ENCODE peak calls at places on chromosomes 3 and 15, in eight cellular contexts. One of them, this sample, is unnamed.

GRCh38 chr15:82995938-82996337 is 9.9 kb downstream of the RAMAC start:
- DNase-seq in PC-9: no peak
- DNase-seq in CD14-positive monocyte: no peak
- DNase-seq in AG04450: no peak
- DNase-seq in endothelial cell of umbilical vein: no peak
- DNase-seq in GM12865: no peak
- DNase-seq in nephron progenitor cell: no peak
- DNase-seq in AG09319: no peak
- DNase-seq in this sample: no peak

GRCh38 chr3:66353039-66353438 is 132.2 kb downstream of the SLC25A26 start:
- DNase-seq in endothelial cell of umbilical vein: no peak
- DNase-seq in PC-9: no peak
- DNase-seq in nephron progenitor cell: no peak
- DNase-seq in AG04450: no peak
- DNase-seq in CD14-positive monocyte: no peak
- DNase-seq in GM12865: no peak
- DNase-seq in AG09319: no peak
- DNase-seq in this sample: no peak

GRCh38 chr3:18405141-18405540 is 20.0 kb downstream of the SATB1 start:
- DNase-seq in CD14-positive monocyte: no peak
- DNase-seq in endothelial cell of umbilical vein: no peak
- DNase-seq in nephron progenitor cell: no peak
- DNase-seq in PC-9: no peak
- DNase-seq in AG09319: no peak
- DNase-seq in AG04450: no peak
- DNase-seq in GM12865: no peak
- DNase-seq in this sample: no peak

GRCh38 chr3:176141837-176142236 is 1055.4 kb downstream of the TBL1XR1 start:
- DNase-seq in endothelial cell of umbilical vein: no peak
- DNase-seq in nephron progenitor cell: no peak
- DNase-seq in CD14-positive monocyte: no peak
- DNase-seq in AG09319: no peak
- DNase-seq in AG04450: no peak
- DNase-seq in GM12865: no peak
- DNase-seq in PC-9: no peak
- DNase-seq in this sample: no peak

GRCh38 chr15:59330649-59331048 is 42.0 kb downstream of the MYO1E start:
- DNase-seq in GM12865: no peak
- DNase-seq in nephron progenitor cell: no peak
- DNase-seq in CD14-positive monocyte: no peak
- DNase-seq in AG04450: no peak
- DNase-seq in endothelial cell of umbilical vein: no peak
- DNase-seq in AG09319: no peak
- DNase-seq in PC-9: no peak
- DNase-seq in this sample: no peak

GRCh38 chr15:65903296-65904073 is 34.2 kb downstream of the RAB11A start:
- DNase-seq in AG04450: no peak
- DNase-seq in GM12865: no peak
- DNase-seq in AG09319: no peak
- DNase-seq in endothelial cell of umbilical vein: no peak
- DNase-seq in PC-9: no peak
- DNase-seq in nephron progenitor cell: no peak
- DNase-seq in CD14-positive monocyte: no peak
- DNase-seq in this sample: peak

GRCh38 chr3:31102196-31102879 is 207.9 kb upstream of the GADL1 start:
- DNase-seq in GM12865: no peak
- DNase-seq in PC-9: no peak
- DNase-seq in AG09319: no peak
- DNase-seq in nephron progenitor cell: no peak
- DNase-seq in CD14-positive monocyte: no peak
- DNase-seq in endothelial cell of umbilical vein: no peak
- DNase-seq in AG04450: no peak
- DNase-seq in this sample: no peak

GRCh38 chr3:178112134-178112533 is 424.1 kb upstream of the KCNMB2 start:
- DNase-seq in GM12865: no peak
- DNase-seq in AG04450: no peak
- DNase-seq in AG09319: no peak
- DNase-seq in PC-9: no peak
- DNase-seq in nephron progenitor cell: no peak
- DNase-seq in CD14-positive monocyte: no peak
- DNase-seq in endothelial cell of umbilical vein: no peak
- DNase-seq in this sample: no peak

GRCh38 chr15:96274698-96275097 is 55.8 kb upstream of the NR2F2 start:
- DNase-seq in GM12865: no peak
- DNase-seq in AG04450: no peak
- DNase-seq in endothelial cell of umbilical vein: peak
- DNase-seq in CD14-positive monocyte: no peak
- DNase-seq in AG09319: no peak
- DNase-seq in nephron progenitor cell: no peak
- DNase-seq in PC-9: peak
- DNase-seq in this sample: no peak

GRCh38 chr15:95325763-95326688 is 1004.5 kb upstream of the NR2F2 start:
- DNase-seq in GM12865: no peak
- DNase-seq in endothelial cell of umbilical vein: peak
- DNase-seq in AG04450: no peak
- DNase-seq in PC-9: no peak
- DNase-seq in AG09319: no peak
- DNase-seq in nephron progenitor cell: no peak
- DNase-seq in CD14-positive monocyte: no peak
- DNase-seq in this sample: peak

GRCh38 chr3:99638244-99638948 is at the start of gene COL8A1:
- DNase-seq in PC-9: no peak
- DNase-seq in CD14-positive monocyte: no peak
- DNase-seq in endothelial cell of umbilical vein: peak
- DNase-seq in nephron progenitor cell: peak
- DNase-seq in AG04450: peak
- DNase-seq in GM12865: no peak
- DNase-seq in AG09319: peak
- DNase-seq in this sample: peak

GRCh38 chr3:194367992-194368841 is 1.3 kb downstream of the LRRC15 start:
- DNase-seq in PC-9: no peak
- DNase-seq in AG04450: no peak
- DNase-seq in nephron progenitor cell: peak
- DNase-seq in endothelial cell of umbilical vein: no peak
- DNase-seq in GM12865: no peak
- DNase-seq in CD14-positive monocyte: no peak
- DNase-seq in AG09319: peak
- DNase-seq in this sample: peak

GRCh38 chr3:110243081-110243480 is 828.5 kb upstream of the NECTIN3 start:
- DNase-seq in AG04450: peak
- DNase-seq in endothelial cell of umbilical vein: no peak
- DNase-seq in GM12865: no peak
- DNase-seq in PC-9: no peak
- DNase-seq in AG09319: no peak
- DNase-seq in CD14-positive monocyte: no peak
- DNase-seq in nephron progenitor cell: no peak
- DNase-seq in this sample: peak

GRCh38 chr15:79282371-79283251 is at the start of gene ANKRD34C:
- DNase-seq in nephron progenitor cell: peak
- DNase-seq in endothelial cell of umbilical vein: no peak
- DNase-seq in PC-9: no peak
- DNase-seq in GM12865: no peak
- DNase-seq in AG09319: no peak
- DNase-seq in AG04450: no peak
- DNase-seq in CD14-positive monocyte: no peak
- DNase-seq in this sample: no peak

GRCh38 chr3:168091299-168091852 is 4.3 kb downstream of the GOLIM4 start:
- DNase-seq in AG09319: no peak
- DNase-seq in AG04450: no peak
- DNase-seq in nephron progenitor cell: no peak
- DNase-seq in CD14-positive monocyte: no peak
- DNase-seq in PC-9: no peak
- DNase-seq in GM12865: no peak
- DNase-seq in endothelial cell of umbilical vein: no peak
- DNase-seq in this sample: no peak

GRCh38 chr3:191051037-191051436 is 148.0 kb upstream of the OSTN start:
- DNase-seq in PC-9: peak
- DNase-seq in nephron progenitor cell: no peak
- DNase-seq in CD14-positive monocyte: no peak
- DNase-seq in AG04450: no peak
- DNase-seq in AG09319: no peak
- DNase-seq in endothelial cell of umbilical vein: peak
- DNase-seq in GM12865: peak
- DNase-seq in this sample: peak

GRCh38 chr3:105837143-105837740 is 31.6 kb downstream of the CBLB start:
- DNase-seq in GM12865: peak
- DNase-seq in PC-9: no peak
- DNase-seq in CD14-positive monocyte: no peak
- DNase-seq in nephron progenitor cell: no peak
- DNase-seq in AG09319: no peak
- DNase-seq in endothelial cell of umbilical vein: no peak
- DNase-seq in AG04450: no peak
- DNase-seq in this sample: peak

GRCh38 chr15:31250033-31250432 is 76.6 kb upstream of the KLF13 start:
- DNase-seq in AG09319: no peak
- DNase-seq in AG04450: no peak
- DNase-seq in nephron progenitor cell: no peak
- DNase-seq in CD14-positive monocyte: no peak
- DNase-seq in GM12865: no peak
- DNase-seq in endothelial cell of umbilical vein: no peak
- DNase-seq in PC-9: no peak
- DNase-seq in this sample: no peak

GRCh38 chr15:31248951-31249350 is 77.7 kb upstream of the KLF13 start:
- DNase-seq in GM12865: no peak
- DNase-seq in endothelial cell of umbilical vein: no peak
- DNase-seq in CD14-positive monocyte: no peak
- DNase-seq in PC-9: no peak
- DNase-seq in nephron progenitor cell: no peak
- DNase-seq in AG09319: no peak
- DNase-seq in AG04450: no peak
- DNase-seq in this sample: no peak

GRCh38 chr15:31252386-31252785 is 74.2 kb upstream of the KLF13 start:
- DNase-seq in CD14-positive monocyte: no peak
- DNase-seq in endothelial cell of umbilical vein: no peak
- DNase-seq in PC-9: no peak
- DNase-seq in AG04450: no peak
- DNase-seq in AG09319: no peak
- DNase-seq in nephron progenitor cell: no peak
- DNase-seq in GM12865: no peak
- DNase-seq in this sample: peak

GRCh38 chr15:31248263-31248662 is 78.4 kb upstream of the KLF13 start:
- DNase-seq in AG04450: no peak
- DNase-seq in endothelial cell of umbilical vein: no peak
- DNase-seq in AG09319: no peak
- DNase-seq in CD14-positive monocyte: no peak
- DNase-seq in nephron progenitor cell: no peak
- DNase-seq in PC-9: no peak
- DNase-seq in GM12865: no peak
- DNase-seq in this sample: no peak

DNA sequence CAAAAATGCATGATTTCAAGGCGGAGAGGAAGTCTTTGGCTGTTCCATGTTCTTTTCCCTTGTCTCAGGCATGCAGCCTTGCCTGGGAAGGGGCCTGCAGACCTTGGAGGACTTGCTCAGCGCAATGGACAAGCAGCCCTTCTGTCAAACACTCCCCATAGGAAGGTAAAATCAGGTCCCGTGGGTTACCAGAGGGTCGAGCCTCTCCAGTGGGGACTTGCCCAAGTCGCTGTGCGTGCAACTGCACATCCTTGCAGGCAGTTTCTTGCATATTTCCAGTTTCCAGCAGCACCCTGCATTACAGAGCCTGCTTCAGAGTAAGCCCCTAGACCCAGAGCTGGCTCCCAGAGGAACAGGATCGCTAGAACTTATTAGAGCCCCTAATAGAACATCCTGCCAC is 75.5 kb upstream of the KLF13 start:
- DNase-seq in PC-9: no peak
- DNase-seq in CD14-positive monocyte: no peak
- DNase-seq in GM12865: no peak
- DNase-seq in nephron progenitor cell: no peak
- DNase-seq in AG04450: no peak
- DNase-seq in endothelial cell of umbilical vein: no peak
- DNase-seq in AG09319: no peak
- DNase-seq in this sample: no peak
- TF ChIP-seq CTCF in PC-9: no peak
- TF ChIP-seq CTCF in CD14-positive monocyte: no peak
- TF ChIP-seq CTCF in GM12865: no peak
- TF ChIP-seq CTCF in nephron progenitor cell: no peak
- TF ChIP-seq CTCF in AG04450: no peak
- TF ChIP-seq CTCF in endothelial cell of umbilical vein: no peak
- TF ChIP-seq CTCF in AG09319: no peak
- TF ChIP-seq CTCF in this sample: no peak

GRCh38 chr15:67832031-67832551 is 6.8 kb downstream of the SKOR1 start:
- DNase-seq in endothelial cell of umbilical vein: no peak
- DNase-seq in CD14-positive monocyte: no peak
- DNase-seq in PC-9: no peak
- DNase-seq in GM12865: peak
- DNase-seq in AG09319: no peak
- DNase-seq in AG04450: no peak
- DNase-seq in nephron progenitor cell: no peak
- DNase-seq in this sample: no peak
- TF ChIP-seq CTCF in endothelial cell of umbilical vein: no peak
- TF ChIP-seq CTCF in CD14-positive monocyte: no peak
- TF ChIP-seq CTCF in PC-9: peak
- TF ChIP-seq CTCF in GM12865: peak
- TF ChIP-seq CTCF in AG09319: peak
- TF ChIP-seq CTCF in AG04450: peak
- TF ChIP-seq CTCF in nephron progenitor cell: peak
- TF ChIP-seq CTCF in this sample: peak

DNA sequence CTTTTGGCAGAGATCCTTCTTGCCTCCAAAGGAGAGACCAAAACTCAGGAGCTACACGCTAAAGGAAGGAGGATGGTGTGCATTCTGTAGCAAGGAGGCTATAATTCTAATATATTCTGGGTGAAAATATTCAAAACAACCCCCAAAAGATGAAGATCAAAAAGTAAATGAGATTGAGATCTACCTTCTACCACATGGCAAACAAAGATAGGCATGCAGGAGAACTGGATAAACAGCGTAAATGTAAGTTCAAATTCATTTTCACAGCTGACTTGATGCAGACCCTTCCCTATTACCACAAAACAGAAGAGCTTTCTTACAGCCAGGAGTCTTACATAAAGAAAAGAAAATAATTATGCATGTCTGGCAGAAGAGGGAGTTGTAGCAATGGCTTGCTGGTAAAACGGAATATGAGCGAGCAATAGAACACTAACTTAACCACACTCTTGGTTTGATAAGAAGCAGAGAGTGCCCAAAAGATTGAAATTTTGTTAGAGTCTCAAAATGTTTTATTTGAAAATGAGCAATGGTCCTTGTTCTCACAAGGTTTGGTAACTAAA is 272.7 kb downstream of the MECOM start:
- DNase-seq in nephron progenitor cell: no peak
- DNase-seq in GM12865: no peak
- DNase-seq in AG04450: no peak
- DNase-seq in AG09319: no peak
- DNase-seq in PC-9: peak
- DNase-seq in CD14-positive monocyte: no peak
- DNase-seq in endothelial cell of umbilical vein: peak
- DNase-seq in this sample: no peak
- TF ChIP-seq CTCF in nephron progenitor cell: no peak
- TF ChIP-seq CTCF in GM12865: no peak
- TF ChIP-seq CTCF in AG04450: no peak
- TF ChIP-seq CTCF in AG09319: no peak
- TF ChIP-seq CTCF in PC-9: no peak
- TF ChIP-seq CTCF in CD14-positive monocyte: no peak
- TF ChIP-seq CTCF in endothelial cell of umbilical vein: no peak
- TF ChIP-seq CTCF in this sample: no peak

DNA sequence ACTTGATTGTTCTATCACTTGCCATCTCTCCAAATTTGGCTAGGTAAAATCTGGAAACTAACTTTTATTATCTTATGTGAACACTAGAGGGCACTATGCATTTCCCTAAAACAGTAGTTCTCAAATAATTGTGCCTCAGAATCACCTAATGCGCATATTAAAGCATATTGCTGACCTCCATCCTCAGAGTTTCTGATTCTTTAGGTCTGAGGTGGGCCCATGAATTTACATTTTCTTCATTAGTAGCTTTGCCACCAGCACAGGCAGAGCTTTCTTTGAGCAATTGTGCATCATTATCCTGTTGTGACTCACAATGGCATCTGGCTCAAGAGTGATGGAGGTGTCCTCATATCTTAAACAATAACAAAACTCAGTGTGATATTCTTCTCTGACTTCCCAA is 17.5 kb upstream of the BCHE start:
- DNase-seq in PC-9: peak
- DNase-seq in AG04450: no peak
- DNase-seq in endothelial cell of umbilical vein: peak
- DNase-seq in GM12865: peak
- DNase-seq in nephron progenitor cell: no peak
- DNase-seq in AG09319: no peak
- DNase-seq in CD14-positive monocyte: no peak
- DNase-seq in this sample: peak
- TF ChIP-seq CTCF in PC-9: peak
- TF ChIP-seq CTCF in AG04450: peak
- TF ChIP-seq CTCF in endothelial cell of umbilical vein: peak
- TF ChIP-seq CTCF in GM12865: peak
- TF ChIP-seq CTCF in nephron progenitor cell: peak
- TF ChIP-seq CTCF in AG09319: peak
- TF ChIP-seq CTCF in CD14-positive monocyte: peak
- TF ChIP-seq CTCF in this sample: peak

This sample was measured in astrocyte of the spinal cord.